ENCODE peak calls at places on chromosomes 5 and 9, in four cellular contexts. I is K562, J is IMR-90, C is GM12878. M is an unnamed sample.

GRCh38 chr9:110189001-110189400 is 19.0 kb downstream of the C9orf152 start:
- DNase-seq in I (no peak), J (peak; percentile 18), C (no peak), M (no peak)

GRCh38 chr5:139711852-139712171 is 63.7 kb downstream of the CXXC5 start:
- DNase-seq in I (no peak), J (no peak), C (no peak), M (no peak)

GRCh38 chr5:74326571-74327338 is 313.8 kb downstream of the ENC1 start:
- DNase-seq in I (no peak), J (peak; percentile 96), C (peak; percentile 92), M (peak; percentile 89)

GRCh38 chr5:42919600-42919999 is 107.9 kb upstream of the SELENOP start:
- DNase-seq in I (no peak), J (no peak), C (no peak), M (no peak)

GRCh38 chr5:1557114-1557873 is 33.5 kb upstream of the LPCAT1 start:
- DNase-seq in I (peak; percentile 9), J (no peak), C (no peak), M (no peak)

GRCh38 chr9:100222674-100223073 is 123.6 kb downstream of the INVS start:
- DNase-seq in I (no peak), J (peak; percentile 53), C (no peak), M (peak; percentile 53)

GRCh38 chr9:8558176-8558575 is 758.6 kb upstream of the DMAC1 start:
- DNase-seq in I (no peak), J (peak; percentile 0), C (no peak), M (peak; percentile 14)

GRCh38 chr5:176596689-176597416 is 13.1 kb downstream of the GPRIN1 start:
- DNase-seq in I (no peak), J (no peak), C (no peak), M (peak; percentile 60)

GRCh38 chr5:171600736-171601265 is 181.4 kb downstream of the FGF18 start:
- DNase-seq in I (no peak), J (peak; percentile 16), C (no peak), M (peak; percentile 67)
- TF ChIP-seq FOS in I (no peak), J (no peak), C (no peak), M (no peak)

GRCh38 chr9:134167530-134167931 is 3.2 kb upstream of the RNU6ATAC start:
- DNase-seq in I (no peak), J (peak; percentile 69), C (no peak), M (no peak)

GRCh38 chr9:134164879-134165278 is 515 bp upstream of the RNU6ATAC start:
- DNase-seq in I (no peak), J (no peak), C (no peak), M (no peak)

GRCh38 chr9:134163374-134164196 is 779 bp downstream of the RNU6ATAC start:
- DNase-seq in I (no peak), J (peak; percentile 22), C (no peak), M (peak; percentile 62)

GRCh38 chr9:134166374-134166773 is 2.0 kb upstream of the RNU6ATAC start:
- DNase-seq in I (no peak), J (no peak), C (no peak), M (no peak)

DNA sequence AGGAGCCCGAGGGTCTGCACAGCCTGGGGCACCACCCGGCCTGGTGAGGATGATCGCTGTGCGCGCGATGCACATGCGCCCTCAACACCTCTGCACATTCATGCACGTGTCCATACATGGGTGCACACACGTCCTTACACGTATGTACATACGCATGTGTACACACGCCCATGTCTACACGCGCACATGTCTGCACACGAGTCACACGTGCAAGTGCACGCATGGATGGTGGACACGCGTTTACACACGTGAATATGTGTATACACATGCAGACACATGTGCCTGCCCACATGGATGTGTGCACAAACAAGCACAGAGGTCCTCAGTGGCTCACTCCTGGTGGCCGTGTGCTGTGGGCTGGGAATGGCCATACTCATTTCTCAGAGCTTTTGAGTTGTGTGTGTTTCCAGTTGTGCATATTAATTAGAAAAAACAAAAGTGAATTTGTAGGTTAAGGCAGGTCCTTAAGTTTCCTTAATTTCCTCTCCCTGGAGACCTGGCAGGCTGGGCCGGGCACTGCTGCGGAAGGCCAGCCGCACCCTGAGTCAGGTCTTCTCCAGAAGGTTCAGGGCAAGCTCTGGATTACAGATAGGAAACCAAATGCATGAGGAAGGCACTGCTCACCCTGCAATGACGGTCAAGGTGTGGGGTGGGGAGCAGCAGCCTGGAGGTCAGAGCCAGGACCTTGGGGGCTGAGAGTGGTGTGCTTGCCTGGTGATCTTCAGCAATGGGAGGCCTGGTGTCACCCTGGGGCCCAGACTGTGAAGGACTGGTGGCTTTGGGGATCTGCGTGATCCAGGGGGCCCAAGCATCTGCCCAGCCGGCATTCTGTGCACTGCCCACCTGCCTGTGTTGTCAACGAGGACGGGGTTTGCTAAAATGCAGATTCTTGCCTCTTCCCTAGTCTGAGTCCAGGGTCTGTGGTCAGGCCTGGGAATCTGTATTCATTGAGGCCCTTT is 1.3 kb upstream of the RNU6ATAC start:
- DNase-seq in I (peak; percentile 45), J (peak; percentile 19), C (no peak), M (peak; percentile 48)
- TF ChIP-seq FOS in I (no peak), J (no peak), C (no peak), M (no peak)

DNA sequence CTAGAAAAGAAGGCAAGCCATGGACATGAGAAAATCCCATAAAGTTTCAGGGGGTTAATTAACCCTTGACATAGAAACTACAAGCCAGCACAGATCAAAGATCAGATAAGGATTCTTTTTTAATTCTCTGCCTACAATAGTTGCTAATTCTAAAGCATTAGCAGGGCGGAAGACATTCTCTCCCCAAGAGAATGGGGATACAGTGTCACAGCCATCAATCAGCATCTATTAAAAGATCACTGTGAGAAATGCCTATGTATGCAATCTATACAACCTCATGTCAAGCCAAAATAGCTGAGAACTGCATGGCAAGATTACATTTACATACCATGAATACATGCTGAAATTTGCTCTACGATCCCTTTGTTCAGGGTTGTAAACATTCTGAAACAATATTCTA is 14.3 kb downstream of the VLDLR start:
- DNase-seq in I (no peak), J (no peak), C (no peak), M (no peak)
- TF ChIP-seq FOS in I (no peak), J (no peak), C (no peak), M (no peak)

DNA sequence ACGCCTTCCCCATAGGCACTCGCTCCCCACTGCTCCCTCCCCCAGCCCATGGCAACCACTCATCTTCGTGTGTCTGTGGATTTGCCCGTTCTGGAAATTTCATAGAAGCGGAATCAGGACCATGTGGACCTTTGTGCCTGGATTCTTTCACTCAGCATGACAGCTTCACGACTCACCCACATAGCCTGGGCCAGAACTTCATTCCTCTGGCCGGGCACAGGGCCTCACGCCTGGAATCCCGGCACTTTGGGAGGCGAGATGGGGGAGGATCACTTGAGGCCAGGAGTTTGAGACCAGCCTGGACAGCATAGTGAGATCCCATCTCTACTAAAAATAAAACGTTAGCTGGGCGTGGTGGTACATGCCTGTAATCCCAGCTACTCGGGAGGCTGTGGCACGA is 12.1 kb upstream of the DIPK1B start:
- DNase-seq in I (no peak), J (peak; percentile 44), C (no peak), M (no peak)
- TF ChIP-seq FOS in I (no peak), J (no peak), C (no peak), M (no peak)

DNA sequence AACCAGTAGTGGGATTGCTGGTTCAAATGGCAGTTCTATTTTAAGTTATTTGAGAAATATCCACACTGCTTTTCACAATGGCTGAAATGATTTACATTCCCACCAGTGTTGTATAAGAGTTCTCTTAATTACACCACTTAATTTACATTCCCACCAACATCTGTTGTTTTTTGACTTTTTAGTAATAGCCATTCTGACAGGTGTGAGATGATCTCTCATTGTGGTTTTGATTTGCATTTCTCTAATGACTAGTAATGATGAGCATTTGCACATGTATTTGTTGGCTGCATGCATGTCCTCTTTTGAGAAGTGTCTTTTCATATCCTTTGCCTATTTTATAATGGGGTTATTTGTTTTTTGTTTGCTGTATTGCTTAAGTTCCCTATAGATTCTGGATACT is 688.3 kb downstream of the PRR16 start:
- DNase-seq in I (no peak), J (no peak), C (no peak), M (no peak)
- TF ChIP-seq FOS in I (no peak), J (no peak), C (no peak), M (no peak)